ENCODE peak calls at places on chromosomes 16 and 17, in six cellular contexts. One of them, this sample, is unnamed.

GRCh38 chr17:14149751-14150150 is 80.4 kb downstream of the COX10 start:
- DNase-seq in tibial nerve: no peak
- DNase-seq in ovary: no peak
- DNase-seq in left ventricle myocardium inferior: no peak
- DNase-seq in IMR-90: no peak
- DNase-seq in testis: no peak
- DNase-seq in this sample: no peak

GRCh38 chr16:51762081-51762995 is 611.3 kb upstream of the SALL1 start:
- DNase-seq in IMR-90: peak
- DNase-seq in ovary: peak
- DNase-seq in left ventricle myocardium inferior: peak
- DNase-seq in tibial nerve: peak
- DNase-seq in testis: peak
- DNase-seq in this sample: peak

GRCh38 chr17:42843358-42843934 is 934 bp upstream of the AOC2 start:
- DNase-seq in tibial nerve: peak
- DNase-seq in ovary: no peak
- DNase-seq in IMR-90: peak
- DNase-seq in left ventricle myocardium inferior: no peak
- DNase-seq in testis: peak
- DNase-seq in this sample: no peak

GRCh38 chr17:58529275-58529674 is 14.8 kb upstream of the MTMR4 start:
- DNase-seq in tibial nerve: no peak
- DNase-seq in testis: no peak
- DNase-seq in IMR-90: no peak
- DNase-seq in ovary: no peak
- DNase-seq in left ventricle myocardium inferior: no peak
- DNase-seq in this sample: no peak

GRCh38 chr16:57007530-57007929 is 18.2 kb downstream of the NLRC5 start:
- DNase-seq in left ventricle myocardium inferior: no peak
- DNase-seq in IMR-90: no peak
- DNase-seq in testis: no peak
- DNase-seq in ovary: no peak
- DNase-seq in tibial nerve: no peak
- DNase-seq in this sample: no peak

GRCh38 chr16:11256657-11257130 is 690 bp upstream of the SOCS1 start:
- DNase-seq in testis: peak
- DNase-seq in IMR-90: peak
- DNase-seq in tibial nerve: peak
- DNase-seq in left ventricle myocardium inferior: peak
- DNase-seq in ovary: no peak
- DNase-seq in this sample: no peak

GRCh38 chr17:27417596-27418365 is 38.5 kb upstream of the KSR1 start:
- DNase-seq in ovary: no peak
- DNase-seq in left ventricle myocardium inferior: no peak
- DNase-seq in testis: no peak
- DNase-seq in IMR-90: no peak
- DNase-seq in tibial nerve: no peak
- DNase-seq in this sample: no peak

GRCh38 chr16:27515874-27516353 is 33.8 kb downstream of the GTF3C1 start:
- DNase-seq in tibial nerve: no peak
- DNase-seq in testis: peak
- DNase-seq in ovary: no peak
- DNase-seq in left ventricle myocardium inferior: no peak
- DNase-seq in IMR-90: no peak
- DNase-seq in this sample: peak

GRCh38 chr17:19024101-19025078 is 19.8 kb upstream of the FAM83G start:
- DNase-seq in tibial nerve: no peak
- DNase-seq in left ventricle myocardium inferior: peak
- DNase-seq in testis: no peak
- DNase-seq in IMR-90: peak
- DNase-seq in ovary: no peak
- DNase-seq in this sample: no peak

GRCh38 chr17:77602062-77602746 is 356.3 kb upstream of the TNRC6C start:
- DNase-seq in testis: peak
- DNase-seq in IMR-90: peak
- DNase-seq in tibial nerve: peak
- DNase-seq in left ventricle myocardium inferior: peak
- DNase-seq in ovary: peak
- DNase-seq in this sample: no peak

GRCh38 chr17:41026668-41027471 is at the start of gene KRTAP1-5:
- DNase-seq in tibial nerve: no peak
- DNase-seq in testis: no peak
- DNase-seq in left ventricle myocardium inferior: no peak
- DNase-seq in ovary: no peak
- DNase-seq in IMR-90: peak
- DNase-seq in this sample: no peak

GRCh38 chr16:84332975-84333684 is 35.2 kb upstream of the ATP2C2 start:
- DNase-seq in IMR-90: no peak
- DNase-seq in ovary: no peak
- DNase-seq in testis: no peak
- DNase-seq in left ventricle myocardium inferior: no peak
- DNase-seq in tibial nerve: no peak
- DNase-seq in this sample: no peak
- TF ChIP-seq CTCF in IMR-90: no peak
- TF ChIP-seq CTCF in ovary: no peak
- TF ChIP-seq CTCF in testis: no peak
- TF ChIP-seq CTCF in left ventricle myocardium inferior: no peak
- TF ChIP-seq CTCF in tibial nerve: no peak
- TF ChIP-seq CTCF in this sample: no peak

DNA sequence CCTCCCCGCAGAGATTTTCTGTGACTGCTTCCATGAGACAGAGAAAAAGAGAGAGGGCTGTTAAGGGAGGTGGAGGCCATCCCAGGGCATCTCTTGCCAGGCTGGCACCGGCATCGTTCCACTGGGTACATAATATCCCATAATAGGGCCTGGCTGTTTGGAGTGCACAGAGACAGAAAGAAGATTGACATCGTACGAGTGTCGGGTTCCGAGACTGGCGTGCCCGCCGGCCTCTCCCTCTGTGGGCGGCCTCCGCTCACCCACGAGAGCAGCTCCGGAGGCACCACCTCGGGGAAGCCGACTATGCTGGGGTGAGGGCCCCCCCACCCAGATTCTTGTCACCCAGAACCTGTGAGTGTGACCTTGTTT is 101.6 kb upstream of the CIBAR2 start:
- DNase-seq in testis: no peak
- DNase-seq in tibial nerve: no peak
- DNase-seq in IMR-90: no peak
- DNase-seq in ovary: no peak
- DNase-seq in left ventricle myocardium inferior: no peak
- DNase-seq in this sample: no peak
- TF ChIP-seq CTCF in testis: no peak
- TF ChIP-seq CTCF in tibial nerve: no peak
- TF ChIP-seq CTCF in IMR-90: no peak
- TF ChIP-seq CTCF in ovary: no peak
- TF ChIP-seq CTCF in left ventricle myocardium inferior: no peak
- TF ChIP-seq CTCF in this sample: no peak

GRCh38 chr16:75000481-75001081 is 1.8 kb downstream of the ZNRF1 start:
- DNase-seq in left ventricle myocardium inferior: no peak
- DNase-seq in IMR-90: peak
- DNase-seq in ovary: no peak
- DNase-seq in testis: peak
- DNase-seq in tibial nerve: no peak
- DNase-seq in this sample: no peak

GRCh38 chr16:74997042-74997491 is 1.8 kb upstream of the ZNRF1 start:
- DNase-seq in ovary: no peak
- DNase-seq in tibial nerve: no peak
- DNase-seq in left ventricle myocardium inferior: no peak
- DNase-seq in IMR-90: no peak
- DNase-seq in testis: no peak
- DNase-seq in this sample: no peak

GRCh38 chr16:74998481-74999207 is at the start of gene ZNRF1:
- DNase-seq in left ventricle myocardium inferior: peak
- DNase-seq in IMR-90: peak
- DNase-seq in testis: peak
- DNase-seq in ovary: peak
- DNase-seq in tibial nerve: peak
- DNase-seq in this sample: peak

GRCh38 chr16:74999683-75000480 is 1.1 kb downstream of the ZNRF1 start:
- DNase-seq in testis: peak
- DNase-seq in left ventricle myocardium inferior: peak
- DNase-seq in tibial nerve: no peak
- DNase-seq in ovary: peak
- DNase-seq in IMR-90: no peak
- DNase-seq in this sample: peak

GRCh38 chr16:74999208-74999682 is 421 bp downstream of the ZNRF1 start:
- DNase-seq in testis: peak
- DNase-seq in ovary: peak
- DNase-seq in IMR-90: no peak
- DNase-seq in left ventricle myocardium inferior: peak
- DNase-seq in tibial nerve: no peak
- DNase-seq in this sample: peak
- TF ChIP-seq CTCF in testis: no peak
- TF ChIP-seq CTCF in ovary: no peak
- TF ChIP-seq CTCF in IMR-90: no peak
- TF ChIP-seq CTCF in left ventricle myocardium inferior: no peak
- TF ChIP-seq CTCF in tibial nerve: no peak
- TF ChIP-seq CTCF in this sample: no peak

GRCh38 chr17:8110907-8111306 is 7.4 kb downstream of the ALOXE3 start:
- DNase-seq in ovary: no peak
- DNase-seq in testis: no peak
- DNase-seq in tibial nerve: no peak
- DNase-seq in IMR-90: no peak
- DNase-seq in left ventricle myocardium inferior: no peak
- DNase-seq in this sample: no peak

GRCh38 chr17:8109669-8110455 is 8.5 kb downstream of the ALOXE3 start:
- DNase-seq in left ventricle myocardium inferior: peak
- DNase-seq in tibial nerve: peak
- DNase-seq in ovary: peak
- DNase-seq in IMR-90: no peak
- DNase-seq in testis: peak
- DNase-seq in this sample: peak

GRCh38 chr17:8108972-8109668 is 9.2 kb downstream of the ALOXE3 start:
- DNase-seq in testis: no peak
- DNase-seq in tibial nerve: no peak
- DNase-seq in left ventricle myocardium inferior: no peak
- DNase-seq in IMR-90: no peak
- DNase-seq in ovary: no peak
- DNase-seq in this sample: no peak

GRCh38 chr17:8105957-8106398 is 12.3 kb downstream of the ALOXE3 start:
- DNase-seq in left ventricle myocardium inferior: no peak
- DNase-seq in ovary: no peak
- DNase-seq in IMR-90: no peak
- DNase-seq in testis: no peak
- DNase-seq in tibial nerve: no peak
- DNase-seq in this sample: no peak

DNA sequence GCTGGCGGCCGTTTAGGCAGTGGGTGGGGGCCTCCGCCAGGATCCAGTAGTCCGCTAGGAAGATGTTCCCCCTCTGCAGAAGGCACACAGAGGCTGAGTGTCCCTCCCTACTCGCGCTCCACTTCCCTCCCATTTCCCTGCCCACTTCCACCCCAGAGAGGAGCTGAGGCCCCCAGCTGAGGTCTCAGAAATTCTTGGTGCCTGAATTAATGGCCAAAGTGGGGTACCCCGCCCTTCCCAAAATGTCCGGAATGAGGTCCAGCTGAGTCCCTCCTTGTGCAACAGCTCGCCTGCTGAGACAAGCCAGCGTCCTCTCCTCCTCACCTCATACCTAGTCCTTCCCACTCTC is 7.9 kb downstream of the ALOXE3 start:
- DNase-seq in testis: no peak
- DNase-seq in IMR-90: no peak
- DNase-seq in left ventricle myocardium inferior: no peak
- DNase-seq in tibial nerve: no peak
- DNase-seq in ovary: no peak
- DNase-seq in this sample: no peak
- TF ChIP-seq CTCF in testis: no peak
- TF ChIP-seq CTCF in IMR-90: no peak
- TF ChIP-seq CTCF in left ventricle myocardium inferior: no peak
- TF ChIP-seq CTCF in tibial nerve: no peak
- TF ChIP-seq CTCF in ovary: no peak
- TF ChIP-seq CTCF in this sample: no peak

GRCh38 chr16:54734156-54734555 is 196.5 kb upstream of the IRX5 start:
- DNase-seq in testis: no peak
- DNase-seq in IMR-90: no peak
- DNase-seq in ovary: no peak
- DNase-seq in left ventricle myocardium inferior: no peak
- DNase-seq in tibial nerve: no peak
- DNase-seq in this sample: no peak

GRCh38 chr16:54742436-54742835 is 188.2 kb upstream of the IRX5 start:
- DNase-seq in ovary: no peak
- DNase-seq in testis: no peak
- DNase-seq in IMR-90: no peak
- DNase-seq in left ventricle myocardium inferior: no peak
- DNase-seq in tibial nerve: no peak
- DNase-seq in this sample: no peak

GRCh38 chr16:54744998-54745397 is 185.7 kb upstream of the IRX5 start:
- DNase-seq in left ventricle myocardium inferior: no peak
- DNase-seq in testis: no peak
- DNase-seq in ovary: no peak
- DNase-seq in IMR-90: no peak
- DNase-seq in tibial nerve: no peak
- DNase-seq in this sample: no peak

DNA sequence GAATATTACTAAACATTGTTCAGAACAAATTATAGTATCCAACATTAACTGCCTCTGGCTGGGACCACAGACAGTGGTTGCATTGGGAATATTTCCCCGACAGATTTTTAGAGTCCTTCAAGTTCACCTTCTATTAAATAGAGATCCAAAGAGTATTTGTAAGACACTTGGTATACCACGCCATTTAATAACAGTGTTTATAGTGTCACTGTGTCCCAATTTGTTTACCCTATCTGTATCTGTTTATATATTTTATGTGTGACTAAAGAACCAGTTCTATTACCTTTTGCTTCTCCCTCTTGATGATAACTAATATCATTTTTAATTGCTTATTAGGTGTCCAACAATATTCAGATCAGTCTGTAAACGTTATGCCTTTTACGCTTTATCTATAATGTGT is 191.3 kb upstream of the IRX5 start:
- DNase-seq in IMR-90: no peak
- DNase-seq in testis: no peak
- DNase-seq in left ventricle myocardium inferior: no peak
- DNase-seq in tibial nerve: no peak
- DNase-seq in ovary: no peak
- DNase-seq in this sample: no peak
- TF ChIP-seq CTCF in IMR-90: no peak
- TF ChIP-seq CTCF in testis: no peak
- TF ChIP-seq CTCF in left ventricle myocardium inferior: no peak
- TF ChIP-seq CTCF in tibial nerve: no peak
- TF ChIP-seq CTCF in ovary: no peak
- TF ChIP-seq CTCF in this sample: no peak

This sample was measured in GM10248.